ENCODE peak calls at places on chromosome 7, in six cellular contexts. L is A172; T is A673; E is body of pancreas; Z is CD4-positive, CD25-positive, alpha-beta regulatory T cell; J is activated CD8-positive, alpha-beta memory T cell treated with anti-CD3 and anti-CD28 coated beads for 24 hours. N is an unnamed sample.

GRCh38 chr7:125654076-125654475 is 724.5 kb upstream of the POT1 start:
- DNase-seq in T (no peak), J (no peak), L (no peak), Z (no peak), E (no peak), N (no peak)

GRCh38 chr7:157444011-157444842 is 107.4 kb downstream of the DNAJB6 start:
- DNase-seq in Z (no peak), J (peak; percentile 38), L (no peak), T (no peak), E (no peak), N (no peak)

GRCh38 chr7:8236781-8237407 is 25.1 kb downstream of the ICA1 start:
- DNase-seq in T (no peak), L (no peak), J (no peak), E (no peak), Z (no peak), N (no peak)

GRCh38 chr7:83413831-83414230 is 235.1 kb downstream of the SEMA3E start:
- DNase-seq in Z (no peak), T (peak; percentile 56), J (no peak), L (no peak), E (no peak), N (no peak)

GRCh38 chr7:47308808-47309207 is 273.1 kb downstream of the TNS3 start:
- DNase-seq in Z (no peak), J (no peak), T (no peak), L (no peak), E (no peak), N (no peak)

GRCh38 chr7:14902589-14902963 is at the start of gene DGKB:
- DNase-seq in L (peak; percentile 5), J (no peak), E (no peak), T (peak; percentile 20), Z (no peak), N (no peak)

GRCh38 chr7:30907527-30908267 is 4.0 kb upstream of the AQP1 start:
- DNase-seq in J (no peak), T (no peak), Z (no peak), L (no peak), E (peak; percentile 49), N (no peak)

GRCh38 chr7:80654887-80655340 is 16.5 kb downstream of the CD36 start:
- DNase-seq in E (no peak), L (no peak), J (no peak), T (no peak), Z (no peak), N (no peak)

GRCh38 chr7:105656922-105657521 is 75.7 kb upstream of the EFCAB10 start:
- DNase-seq in J (peak; percentile 85), L (no peak), Z (peak; percentile 64), T (peak; percentile 75), E (peak; percentile 60), N (no peak)

N was measured in foreskin keratinocyte.